ENCODE peak calls at places on chromosomes 3 and 15, in four cellular contexts. X is AG09309, I is mesendoderm, P is astrocyte. F is an unnamed sample.

GRCh38 chr15:77033729-77034619 is 36.9 kb downstream of the TSPAN3 start:
- DNase-seq in I (no peak), X (no peak), P (no peak), F (no peak)

GRCh38 chr15:99106417-99107220 is 1.7 kb downstream of the SYNM start:
- DNase-seq in X (no peak), I (no peak), P (no peak), F (no peak)

GRCh38 chr15:80854104-80854503 is 74.9 kb downstream of the CEMIP start:
- DNase-seq in X (no peak), P (no peak), I (no peak), F (no peak)

GRCh38 chr3:195546130-195546560 is 3.0 kb upstream of the PPP1R2 start:
- DNase-seq in I (no peak), X (peak), P (peak), F (peak)

GRCh38 chr15:73983211-73983727 is 8.8 kb downstream of the STOML1 start:
- DNase-seq in I (no peak), P (peak), X (no peak), F (no peak)

GRCh38 chr15:22942306-22942855 is 37.8 kb downstream of the CYFIP1 start:
- DNase-seq in P (no peak), X (no peak), I (no peak), F (no peak)

GRCh38 chr15:68980786-68981185 is 33.7 kb upstream of the NOX5 start:
- DNase-seq in P (no peak), X (no peak), I (no peak), F (no peak)

GRCh38 chr3:194988495-194989165 is 282.3 kb downstream of the XXYLT1 start:
- DNase-seq in I (no peak), X (no peak), P (peak), F (no peak)

GRCh38 chr3:55907616-55908015 is 420.5 kb upstream of the WNT5A start:
- DNase-seq in X (no peak), I (no peak), P (no peak), F (no peak)

GRCh38 chr3:5035692-5036535 is 56.7 kb downstream of the BHLHE40 start:
- DNase-seq in P (no peak), X (no peak), I (no peak), F (no peak)

GRCh38 chr3:192514081-192514753 is 213.1 kb downstream of the FGF12 start:
- DNase-seq in P (peak), I (peak), X (no peak), F (no peak)

GRCh38 chr15:68576253-68577236 is 2.2 kb upstream of the CORO2B start:
- DNase-seq in I (no peak), X (no peak), P (no peak), F (no peak)

GRCh38 chr3:177039875-177040274 is 157.4 kb downstream of the TBL1XR1 start:
- DNase-seq in P (no peak), I (peak), X (no peak), F (no peak)

GRCh38 chr15:74176262-74177208 is 3.0 kb downstream of the ISLR start:
- DNase-seq in I (peak), P (no peak), X (no peak), F (no peak)

GRCh38 chr3:5022966-5023776 is 43.9 kb downstream of the BHLHE40 start:
- DNase-seq in P (peak), I (peak), X (peak), F (peak)

GRCh38 chr15:98779463-98780071 is 131.2 kb downstream of the IGF1R start:
- DNase-seq in P (no peak), I (peak), X (no peak), F (no peak)

GRCh38 chr3:50205719-50206276 is 727 bp downstream of the SLC38A3 start:
- DNase-seq in X (no peak), I (peak), P (peak), F (no peak)

GRCh38 chr15:48577495-48577894 is 68.0 kb downstream of the FBN1 start:
- DNase-seq in I (no peak), X (no peak), P (peak), F (no peak)

GRCh38 chr3:103847081-103848062 is 1412.6 kb downstream of the ZPLD1 start:
- DNase-seq in P (no peak), I (no peak), X (no peak), F (no peak)

GRCh38 chr3:53789459-53789858 is 56.8 kb downstream of the CHDH start:
- DNase-seq in I (no peak), P (no peak), X (no peak), F (no peak)

GRCh38 chr15:88986949-88987589 is 73.9 kb upstream of the MFGE8 start:
- DNase-seq in I (peak), P (no peak), X (no peak), F (no peak)

GRCh38 chr3:108527109-108527508 is 16.7 kb upstream of the MYH15 start:
- DNase-seq in X (no peak), I (peak), P (no peak), F (no peak)

GRCh38 chr15:70597056-70597603 is 166.2 kb downstream of the UACA start:
- DNase-seq in I (no peak), P (peak), X (no peak), F (no peak)

GRCh38 chr3:140571836-140572235 is 106.0 kb upstream of the TRIM42 start:
- DNase-seq in X (no peak), P (no peak), I (no peak), F (no peak)

GRCh38 chr3:184261270-184262165 is at the start of gene CAMK2N2:
- DNase-seq in I (peak), X (no peak), P (peak), F (no peak)

GRCh38 chr15:40183636-40184463 is 23.0 kb downstream of the BUB1B start:
- DNase-seq in P (no peak), X (no peak), I (no peak), F (no peak)

DNA sequence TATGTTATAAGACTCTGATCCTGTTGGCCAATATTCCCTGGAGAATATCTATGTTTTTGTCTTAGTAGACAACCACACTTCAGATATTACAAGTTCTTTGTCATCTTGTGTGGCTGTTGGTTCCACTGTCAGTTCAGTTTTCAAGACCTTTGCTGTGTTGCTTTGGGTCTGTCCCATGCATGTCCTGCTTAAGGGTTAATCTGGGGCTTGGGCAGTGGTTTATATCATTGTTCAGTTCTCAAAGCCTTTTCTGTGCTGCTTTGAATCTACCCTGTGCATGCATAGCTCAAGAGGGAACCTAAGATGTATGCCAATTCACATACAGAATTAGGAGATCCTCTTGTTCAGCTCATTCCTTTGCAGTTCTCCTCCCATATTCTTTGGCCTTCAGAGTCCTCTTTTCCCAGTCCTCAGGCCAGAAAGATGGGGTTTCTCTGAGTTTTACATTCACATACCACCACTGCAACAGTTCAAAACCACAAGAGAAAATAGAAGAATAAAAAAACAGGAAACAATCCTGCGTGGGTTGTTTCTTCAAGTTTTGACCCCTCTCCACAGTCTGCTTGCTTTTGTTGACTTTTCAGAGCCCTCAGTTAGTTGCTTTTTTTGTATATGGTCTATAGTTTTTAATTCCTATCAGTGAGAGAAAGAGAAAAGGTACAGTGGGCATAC is 21.6 kb downstream of the BUB1B start:
- DNase-seq in P (no peak), I (no peak), X (no peak), F (no peak)
- H3K4me3 ChIP-seq in P (no peak), I (no peak), X (no peak), F (no peak)

DNA sequence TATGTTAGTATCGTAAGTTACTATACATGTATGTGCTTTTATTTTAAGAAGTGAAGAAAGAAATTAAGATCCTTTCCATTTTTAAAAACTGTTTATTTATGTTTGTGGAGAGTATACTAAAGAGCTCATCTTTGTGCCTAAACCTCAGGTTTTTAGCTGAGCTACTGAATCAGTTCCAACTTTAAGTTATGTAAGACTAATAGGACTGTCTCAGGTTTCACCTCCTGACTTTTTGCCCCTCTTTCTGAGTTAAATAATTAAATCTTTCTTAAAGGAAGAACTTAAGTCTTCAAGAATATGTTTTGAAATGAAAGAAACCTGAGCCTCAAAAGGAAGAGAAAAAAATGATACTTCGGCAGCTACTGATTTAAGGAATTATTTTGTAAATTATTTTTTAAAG is 2.6 kb downstream of the SLMAP start:
- DNase-seq in P (no peak), X (no peak), I (no peak), F (no peak)
- H3K4me3 ChIP-seq in P (peak), X (no peak), I (no peak), F (peak)

DNA sequence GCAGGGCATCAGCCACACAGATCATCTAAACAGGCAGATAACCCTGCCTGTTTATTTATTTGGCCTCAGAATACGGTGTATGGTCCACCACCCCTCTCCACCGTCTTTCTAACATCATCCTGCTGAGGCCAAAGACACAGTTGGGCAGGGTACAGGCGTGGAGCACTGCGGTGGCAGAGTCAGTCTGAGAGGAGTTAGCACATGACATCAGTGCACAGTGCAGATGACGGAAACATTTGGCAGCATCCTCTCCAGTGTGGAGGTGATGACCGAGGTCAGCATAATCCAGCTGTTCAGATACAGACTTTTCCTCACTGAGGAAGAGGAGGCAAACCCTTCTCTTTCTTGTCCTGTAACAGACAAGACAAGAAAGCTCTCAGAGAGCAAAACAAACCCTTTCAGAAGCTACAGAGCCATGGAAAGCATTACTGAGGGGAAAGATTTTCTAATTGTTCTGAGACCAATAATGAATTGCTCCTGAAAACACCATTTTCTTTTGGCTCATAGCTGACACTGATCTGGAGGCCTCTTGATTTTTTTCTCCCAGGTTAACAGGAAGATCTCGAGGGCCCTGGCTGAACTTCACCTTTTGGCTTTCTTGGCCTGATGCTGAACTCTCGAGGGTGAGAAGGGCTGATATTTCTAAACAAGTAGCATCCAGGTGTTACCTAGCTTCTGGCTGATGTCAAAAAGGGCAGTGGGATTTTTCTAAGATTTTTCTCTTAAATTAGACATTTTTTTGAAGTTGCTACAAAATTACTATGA is 20.1 kb upstream of the NFKBIZ start:
- DNase-seq in I (no peak), P (peak), X (no peak), F (peak)
- H3K4me3 ChIP-seq in I (no peak), P (peak), X (no peak), F (peak)

GRCh38 chr3:129304141-129304540 is 25.5 kb downstream of the HMCES start:
- DNase-seq in I (peak), X (no peak), P (no peak), F (no peak)
- H3K4me3 ChIP-seq in I (no peak), X (no peak), P (no peak), F (no peak)

DNA sequence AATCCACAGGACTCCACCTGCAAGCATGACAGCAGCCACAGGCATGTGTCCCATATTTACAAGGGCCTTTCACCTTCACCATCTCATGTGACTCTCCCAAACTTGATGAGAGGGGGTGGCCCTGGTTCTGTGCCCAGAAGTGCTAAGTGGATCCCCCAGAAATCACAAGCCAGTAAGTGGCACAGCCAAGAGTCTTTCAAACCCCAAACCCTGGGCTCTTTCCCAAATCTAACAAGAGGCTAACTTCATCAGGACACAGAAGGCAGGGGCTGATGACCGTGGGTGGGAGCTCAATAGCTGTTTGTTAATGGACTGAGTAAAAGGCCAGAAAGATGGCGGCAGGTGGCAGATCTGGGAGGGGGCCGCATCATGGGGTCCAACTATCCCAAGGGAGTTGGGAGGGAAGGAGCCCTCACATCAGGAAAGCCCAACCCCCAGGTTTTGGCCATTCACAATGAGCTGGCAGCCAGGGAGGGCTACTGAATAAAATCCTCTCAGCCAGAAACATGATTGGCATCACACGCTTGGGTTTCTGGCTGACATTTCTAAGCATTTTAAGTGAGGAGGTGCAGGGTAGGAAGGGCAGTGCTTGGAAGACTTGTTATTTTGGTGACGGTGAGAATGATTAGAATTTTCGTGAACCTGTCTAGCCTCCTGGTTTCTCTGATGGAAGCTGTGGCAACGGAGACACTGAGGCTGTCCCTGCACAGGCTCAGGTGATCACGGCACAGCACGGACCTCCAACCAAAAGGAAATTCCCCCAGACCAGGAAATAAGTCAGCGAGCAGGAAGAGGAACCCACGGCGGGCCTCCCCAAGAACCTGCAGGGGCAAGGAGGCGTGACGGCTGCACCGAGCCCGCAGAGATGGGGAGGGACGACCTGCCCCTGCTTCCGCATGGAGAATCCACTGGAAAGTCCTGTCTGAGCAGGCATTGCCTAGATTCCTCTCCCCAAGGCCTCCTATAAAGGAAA is 109.3 kb downstream of the OXNAD1 start:
- DNase-seq in P (no peak), I (no peak), X (no peak), F (no peak)
- H3K4me3 ChIP-seq in P (no peak), I (no peak), X (no peak), F (no peak)

DNA sequence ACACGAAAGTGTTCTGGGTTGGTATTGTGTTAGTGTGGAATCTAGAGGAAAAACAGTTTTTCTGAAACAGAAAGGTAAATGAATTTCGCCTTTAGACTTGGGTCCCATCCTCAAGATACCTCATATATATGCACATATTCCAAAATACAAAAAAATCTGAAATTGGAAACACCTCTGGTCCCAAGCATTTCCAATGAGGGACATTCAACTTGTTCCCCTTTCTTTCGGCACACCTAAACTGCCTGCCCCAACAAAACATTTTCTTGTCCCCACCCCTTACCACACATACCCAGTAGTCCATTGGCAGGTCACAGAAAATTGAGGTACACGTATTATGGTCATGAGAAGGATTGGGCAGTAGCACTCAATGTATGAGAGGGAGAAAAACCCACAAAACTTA is 9.1 kb upstream of the IRAK2 start:
- DNase-seq in I (no peak), P (no peak), X (no peak), F (no peak)
- H3K4me3 ChIP-seq in I (no peak), P (no peak), X (no peak), F (no peak)

GRCh38 chr3:23950303-23950702 is 5.2 kb downstream of the NR1D2 start:
- DNase-seq in P (no peak), X (no peak), I (no peak), F (no peak)
- H3K4me3 ChIP-seq in P (no peak), X (no peak), I (no peak), F (no peak)

DNA sequence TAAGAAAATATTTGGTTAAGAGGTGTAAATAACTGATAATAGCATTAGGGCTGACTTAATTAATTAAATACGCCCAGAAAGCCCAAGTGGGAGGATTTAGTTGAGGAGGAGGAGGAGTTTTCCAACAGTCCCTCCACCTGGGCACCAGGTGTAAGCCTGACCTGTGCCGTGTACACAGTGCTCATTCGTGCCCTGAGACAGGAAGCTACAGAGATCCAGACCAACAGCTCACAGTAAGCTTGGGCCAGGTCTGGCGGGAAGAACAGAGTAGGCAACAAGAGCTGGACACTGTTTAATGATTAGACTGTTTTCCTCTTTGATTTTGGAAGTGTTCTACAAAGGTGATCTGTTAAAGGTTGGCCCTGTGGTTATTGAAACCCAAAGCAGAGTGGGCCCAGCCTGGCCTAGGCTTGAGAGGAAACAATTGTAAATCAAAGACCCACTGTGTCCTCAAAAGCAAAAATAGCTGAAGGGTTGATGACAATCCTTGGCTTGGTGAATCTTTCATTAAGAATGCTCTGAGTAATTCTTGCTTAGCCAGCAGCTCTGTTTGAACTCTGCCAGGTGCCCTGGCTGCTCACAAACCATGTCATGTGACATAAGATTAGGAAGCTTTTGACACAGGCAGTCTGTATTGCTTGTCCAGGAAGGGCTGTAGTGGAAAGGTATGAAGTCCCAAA is 13.8 kb downstream of the SQOR start:
- DNase-seq in I (no peak), X (no peak), P (peak), F (no peak)
- H3K4me3 ChIP-seq in I (no peak), X (no peak), P (no peak), F (no peak)

GRCh38 chr15:37014566-37014965 is 85.8 kb downstream of the MEIS2 start:
- DNase-seq in X (no peak), I (peak), P (no peak), F (no peak)

GRCh38 chr15:37017031-37017625 is 83.2 kb downstream of the MEIS2 start:
- DNase-seq in X (no peak), I (no peak), P (no peak), F (no peak)

GRCh38 chr15:37015025-37015424 is 85.3 kb downstream of the MEIS2 start:
- DNase-seq in P (peak), X (peak), I (no peak), F (no peak)

GRCh38 chr15:37015476-37015875 is 84.9 kb downstream of the MEIS2 start:
- DNase-seq in I (no peak), X (no peak), P (no peak), F (no peak)

GRCh38 chr15:37016287-37016686 is 84.1 kb downstream of the MEIS2 start:
- DNase-seq in P (peak), I (no peak), X (peak), F (peak)
- H3K4me3 ChIP-seq in P (no peak), I (no peak), X (no peak), F (no peak)

F was measured in skeletal muscle cell.